ENCODE peak calls at places on chromosomes 5 and 9, in seven cellular contexts. Q is naive thymus-derived CD8-positive, alpha-beta T cell; P is AML-193; D is mucosa of descending colon; K is GM10248; H is HTR-8/SVneo; E is adipocyte. T is an unnamed sample.
A peak's percentile ranks its signal among the peaks of the same experiment; 100 is the strongest.

GRCh38 chr9:14752871-14753270 is 30.3 kb upstream of the CER1 start:
- DNase-seq in Q (no peak), P (no peak), D (no peak), K (no peak), H (no peak), E (no peak), T (no peak)

GRCh38 chr5:84602371-84602771 is 217.7 kb upstream of the EDIL3 start:
- DNase-seq in Q (no peak), P (no peak), D (no peak), K (no peak), H (no peak), E (peak; percentile 9), T (no peak)

GRCh38 chr5:141402553-141403328 is at the start of gene PCDHGA9:
- DNase-seq in Q (no peak), P (peak; percentile 19), D (no peak), K (no peak), H (no peak), E (peak; percentile 76), T (no peak)

GRCh38 chr5:14859150-14859549 is 12.4 kb downstream of the ANKH start:
- DNase-seq in Q (no peak), P (no peak), D (no peak), K (no peak), H (no peak), E (no peak), T (no peak)

GRCh38 chr5:138440226-138441073 is 1.6 kb downstream of the REEP2 start:
- DNase-seq in Q (no peak), P (no peak), D (no peak), K (no peak), H (no peak), E (no peak), T (peak; percentile 28)

GRCh38 chr5:65769539-65769938 is 47.5 kb downstream of the NLN start:
- DNase-seq in Q (no peak), P (no peak), D (no peak), K (no peak), H (peak; percentile 62), E (peak; percentile 83), T (no peak)

GRCh38 chr5:153938131-153938842 is 100.4 kb downstream of the FAM114A2 start:
- DNase-seq in Q (no peak), P (no peak), D (no peak), K (no peak), H (no peak), E (peak; percentile 46), T (no peak)

GRCh38 chr5:181243521-181244307 is at the start of gene RACK1:
- DNase-seq in Q (peak; percentile 88), P (no peak), D (peak; percentile 88), K (peak; percentile 89), H (peak; percentile 76), E (peak; percentile 94), T (peak; percentile 92)

GRCh38 chr9:135550344-135550918 is 4.5 kb downstream of the OBP2A start:
- DNase-seq in Q (no peak), P (no peak), D (no peak), K (no peak), H (no peak), E (no peak), T (peak; percentile 44)

GRCh38 chr5:43875741-43876140 is 272.8 kb downstream of the NNT start:
- DNase-seq in Q (no peak), P (no peak), D (no peak), K (no peak), H (no peak), E (no peak), T (no peak)

GRCh38 chr5:16120579-16120978 is 59.0 kb downstream of the MARCHF11 start:
- DNase-seq in Q (no peak), P (no peak), D (no peak), K (no peak), H (no peak), E (no peak), T (no peak)

GRCh38 chr9:89955626-89956025 is 350.8 kb downstream of the GADD45G start:
- DNase-seq in Q (no peak), P (no peak), D (no peak), K (no peak), H (no peak), E (no peak), T (no peak)

GRCh38 chr9:123421211-123421585 is 65.2 kb downstream of the CRB2 start:
- DNase-seq in Q (no peak), P (no peak), D (no peak), K (no peak), H (no peak), E (no peak), T (peak; percentile 32)